ENCODE peak calls at places on chromosome 7, in six cellular contexts. J is fibroblast of mammary gland, W is tibial artery, H is GM13976, Z is PC-3, C is mesothelial cell of epicardium. F is an unnamed sample.

GRCh38 chr7:54831644-54832095 is 72.7 kb upstream of the SEC61G start:
- DNase-seq in J (no peak), W (no peak), H (no peak), Z (peak; percentile 95), C (no peak), F (peak; percentile 96)

GRCh38 chr7:45937301-45937700 is 16.2 kb upstream of the IGFBP3 start:
- DNase-seq in J (no peak), W (no peak), H (no peak), Z (no peak), C (no peak), F (no peak)

GRCh38 chr7:73995330-73995729 is 32.6 kb upstream of the ELN start:
- DNase-seq in J (peak; percentile 49), W (peak; percentile 83), H (no peak), Z (peak; percentile 13), C (no peak), F (peak; percentile 29)

GRCh38 chr7:82542665-82543064 is 99.1 kb upstream of the CACNA2D1 start:
- DNase-seq in J (peak; percentile 76), W (no peak), H (no peak), Z (no peak), C (no peak), F (no peak)

GRCh38 chr7:12494354-12495024 is 76.0 kb upstream of the SCIN start:
- DNase-seq in J (no peak), W (no peak), H (no peak), Z (peak; percentile 55), C (no peak), F (no peak)

GRCh38 chr7:103751476-103751875 is 238.0 kb downstream of the RELN start:
- DNase-seq in J (no peak), W (no peak), H (no peak), Z (no peak), C (no peak), F (no peak)

GRCh38 chr7:41319601-41320000 is 383.3 kb downstream of the INHBA start:
- DNase-seq in J (peak; percentile 14), W (no peak), H (no peak), Z (no peak), C (no peak), F (no peak)

GRCh38 chr7:28958235-28958945 is at the start of gene TRIL:
- DNase-seq in J (peak; percentile 70), W (peak; percentile 74), H (peak; percentile 32), Z (no peak), C (peak; percentile 44), F (no peak)

GRCh38 chr7:112089551-112089950 is 116.6 kb downstream of the DOCK4 start:
- DNase-seq in J (no peak), W (no peak), H (no peak), Z (no peak), C (no peak), F (no peak)

GRCh38 chr7:80135306-80136104 is 874 bp downstream of the GNAI1 start:
- DNase-seq in J (peak; percentile 23), W (peak; percentile 65), H (peak; percentile 34), Z (peak; percentile 18), C (no peak), F (peak; percentile 40)

GRCh38 chr7:48213226-48213625 is 42.0 kb downstream of the ABCA13 start:
- DNase-seq in J (no peak), W (no peak), H (no peak), Z (peak; percentile 82), C (no peak), F (peak; percentile 20)

GRCh38 chr7:73966062-73966940 is 61.7 kb upstream of the ELN start:
- DNase-seq in J (peak; percentile 12), W (no peak), H (no peak), Z (no peak), C (no peak), F (no peak)

GRCh38 chr7:124130-124949 is 68.0 kb upstream of the FAM20C start:
- DNase-seq in J (no peak), W (peak; percentile 59), H (no peak), Z (peak; percentile 29), C (no peak), F (peak; percentile 37)

GRCh38 chr7:116953727-116954442 is 584 bp downstream of the ST7 start:
- DNase-seq in J (peak; percentile 83), W (peak; percentile 81), H (peak; percentile 79), Z (peak; percentile 77), C (peak; percentile 37), F (peak; percentile 79)

GRCh38 chr7:5514440-5515035 is 90.9 kb upstream of the TNRC18 start:
- DNase-seq in J (peak; percentile 26), W (no peak), H (no peak), Z (peak; percentile 46), C (no peak), F (peak; percentile 53)

GRCh38 chr7:41788556-41788955 is 85.7 kb upstream of the INHBA start:
- DNase-seq in J (no peak), W (no peak), H (no peak), Z (peak; percentile 3), C (no peak), F (no peak)

GRCh38 chr7:92028226-92028625 is 87.6 kb downstream of the AKAP9 start:
- DNase-seq in J (no peak), W (no peak), H (no peak), Z (no peak), C (no peak), F (no peak)

GRCh38 chr7:23918856-23919255 is 208.8 kb downstream of the STK31 start:
- DNase-seq in J (no peak), W (no peak), H (no peak), Z (no peak), C (no peak), F (no peak)

GRCh38 chr7:139523199-139523941 is at the start of gene CLEC2L:
- DNase-seq in J (no peak), W (no peak), H (no peak), Z (no peak), C (no peak), F (no peak)

GRCh38 chr7:73340514-73340913 is 12.6 kb downstream of the FKBP6 start:
- DNase-seq in J (no peak), W (no peak), H (no peak), Z (no peak), C (no peak), F (no peak)

GRCh38 chr7:135239263-135239662 is 5.6 kb downstream of the STRA8 start:
- DNase-seq in J (no peak), W (no peak), H (no peak), Z (no peak), C (no peak), F (no peak)

GRCh38 chr7:46705416-46706255 is 784.6 kb upstream of the IGFBP3 start:
- DNase-seq in J (no peak), W (no peak), H (no peak), Z (no peak), C (no peak), F (no peak)

GRCh38 chr7:125032943-125033342 is 103.3 kb upstream of the POT1 start:
- DNase-seq in J (no peak), W (no peak), H (no peak), Z (no peak), C (no peak), F (no peak)

GRCh38 chr7:139852482-139852845 is 23.4 kb downstream of the TBXAS1 start:
- DNase-seq in J (no peak), W (no peak), H (no peak), Z (no peak), C (no peak), F (no peak)

GRCh38 chr7:116170180-116170579 is 40.2 kb upstream of the TES start:
- DNase-seq in J (no peak), W (no peak), H (no peak), Z (no peak), C (no peak), F (no peak)

GRCh38 chr7:1534330-1535099 is 4.0 kb downstream of the MAFK start:
- DNase-seq in J (no peak), W (peak; percentile 74), H (no peak), Z (no peak), C (no peak), F (no peak)

GRCh38 chr7:50317697-50318640 is 13.5 kb downstream of the IKZF1 start:
- DNase-seq in J (no peak), W (no peak), H (no peak), Z (no peak), C (no peak), F (no peak)

DNA sequence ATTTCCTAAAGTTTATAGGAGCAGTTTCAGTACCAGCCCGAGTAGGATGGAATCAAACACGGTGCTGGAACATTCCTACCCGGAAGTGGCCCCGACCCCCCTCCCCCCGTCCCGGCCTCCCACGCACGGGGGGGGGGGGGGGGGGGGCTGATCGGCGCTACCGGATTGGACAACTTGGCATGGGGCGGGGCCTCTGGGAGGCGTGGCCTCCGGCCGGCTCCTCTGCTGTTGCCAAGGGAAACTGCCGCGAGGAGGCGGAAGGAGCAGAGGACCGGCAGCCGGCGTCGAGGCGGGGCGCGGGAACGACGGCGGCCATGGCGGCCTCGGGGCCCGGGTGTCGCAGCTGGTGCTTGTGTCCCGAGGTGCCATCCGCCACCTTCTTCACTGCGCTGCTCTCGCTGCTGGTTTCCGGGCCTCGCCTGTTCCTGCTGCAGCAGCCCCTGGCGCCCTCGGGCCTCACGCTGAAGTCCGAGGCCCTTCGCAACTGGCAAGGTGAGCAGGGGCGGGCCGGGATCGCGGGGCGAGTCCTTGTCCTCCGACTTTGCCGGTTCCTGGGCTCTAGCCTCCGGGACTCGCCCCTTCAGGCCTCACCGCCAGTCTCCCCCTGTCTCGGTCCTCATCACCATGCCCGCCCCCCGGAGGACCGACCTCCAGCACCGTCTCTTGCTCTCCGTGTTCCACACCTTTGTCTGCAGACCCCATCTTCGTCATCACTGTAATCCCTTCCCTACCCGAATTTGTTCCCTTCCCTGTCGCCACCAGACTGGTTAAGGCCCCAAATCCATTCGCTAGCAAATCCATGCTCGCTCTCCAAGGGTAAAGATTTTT is at the start of gene RHBDD2:
- DNase-seq in J (peak; percentile 87), W (peak; percentile 98), H (peak; percentile 100), Z (peak; percentile 93), C (peak; percentile 95), F (peak; percentile 93)
- TF ChIP-seq CTCF in J (no peak), W (peak; percentile 22), H (peak; percentile 34), Z (no peak), C (no peak), F (no peak)

GRCh38 chr7:154832557-154833138 is 170.3 kb downstream of the PAXIP1 start:
- DNase-seq in J (no peak), W (no peak), H (peak; percentile 54), Z (peak; percentile 25), C (no peak), F (peak; percentile 9)
- TF ChIP-seq CTCF in J (no peak), W (no peak), H (no peak), Z (peak; percentile 29), C (no peak), F (peak; percentile 25)

DNA sequence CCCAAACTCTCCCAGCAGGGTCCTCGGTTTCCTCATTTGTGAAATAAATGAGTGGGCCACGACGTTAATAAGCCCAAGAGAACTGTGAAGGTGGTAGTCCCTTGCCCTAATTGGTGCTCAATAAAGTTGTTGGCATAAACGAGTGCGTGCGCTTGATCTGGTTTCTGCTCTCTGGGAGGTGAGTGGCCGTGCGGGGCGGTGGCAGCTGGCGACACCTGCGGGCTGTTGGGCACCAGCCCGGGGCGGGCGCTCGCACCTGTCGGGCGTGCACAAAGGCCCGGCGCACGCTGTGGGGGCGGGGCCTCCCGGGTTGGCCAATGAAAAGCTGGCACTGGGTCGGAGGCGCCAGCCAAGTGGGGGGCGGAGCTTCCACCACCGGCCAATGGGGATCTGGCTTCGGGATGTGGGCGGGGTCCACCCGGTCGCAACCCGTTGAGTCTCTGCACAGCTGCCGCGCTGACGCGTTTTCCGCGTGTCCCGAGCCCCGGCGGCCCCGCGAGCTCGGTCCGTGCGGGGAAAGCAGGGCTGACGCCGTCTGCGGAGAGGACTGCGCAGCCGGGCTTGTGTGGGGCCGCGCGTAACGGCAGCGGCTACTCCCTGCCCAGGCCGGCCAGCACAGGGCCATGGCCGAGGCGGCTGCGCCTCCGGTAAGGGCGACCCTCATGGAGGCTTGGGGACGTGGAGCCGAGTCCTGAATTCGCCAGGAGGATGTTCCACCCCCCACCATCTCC is 23.0 kb downstream of the ZNF783 start:
- DNase-seq in J (peak; percentile 81), W (peak; percentile 96), H (peak; percentile 99), Z (peak; percentile 92), C (peak; percentile 87), F (peak; percentile 87)
- TF ChIP-seq CTCF in J (no peak), W (no peak), H (peak; percentile 22), Z (no peak), C (no peak), F (no peak)

GRCh38 chr7:132321387-132321786 is 254.9 kb downstream of the PLXNA4 start:
- DNase-seq in J (no peak), W (no peak), H (no peak), Z (no peak), C (no peak), F (no peak)
- TF ChIP-seq CTCF in J (no peak), W (no peak), H (no peak), Z (peak; percentile 27), C (no peak), F (no peak)